ENCODE peak calls at places on chromosomes 5 and 9, in four cellular contexts. One of them, this sample, is unnamed.

GRCh38 chr5:16690243-16690839 is 73.5 kb upstream of the RETREG1 start:
- DNase-seq in SK-N-SH: peak
- DNase-seq in A549: peak
- DNase-seq in GM23338: peak
- DNase-seq in this sample: peak

GRCh38 chr5:69300537-69301203 is 31.9 kb downstream of the CCDC125 start:
- DNase-seq in SK-N-SH: no peak
- DNase-seq in A549: no peak
- DNase-seq in GM23338: no peak
- DNase-seq in this sample: no peak

GRCh38 chr5:175897285-175897684 is 25.9 kb downstream of the CPLX2 start:
- DNase-seq in SK-N-SH: no peak
- DNase-seq in A549: no peak
- DNase-seq in GM23338: no peak
- DNase-seq in this sample: no peak

GRCh38 chr9:116144555-116144954 is 9.0 kb upstream of the PAPPA start:
- DNase-seq in SK-N-SH: no peak
- DNase-seq in A549: no peak
- DNase-seq in GM23338: no peak
- DNase-seq in this sample: no peak

GRCh38 chr5:127281609-127282008 is 9.0 kb upstream of the MEGF10 start:
- DNase-seq in SK-N-SH: no peak
- DNase-seq in A549: no peak
- DNase-seq in GM23338: no peak
- DNase-seq in this sample: no peak

GRCh38 chr5:113271015-113271414 is 163.8 kb downstream of the TSSK1B start:
- DNase-seq in SK-N-SH: no peak
- DNase-seq in A549: no peak
- DNase-seq in GM23338: no peak
- DNase-seq in this sample: no peak

GRCh38 chr5:74605759-74606158 is 34.8 kb downstream of the ENC1 start:
- DNase-seq in SK-N-SH: no peak
- DNase-seq in A549: no peak
- DNase-seq in GM23338: no peak
- DNase-seq in this sample: no peak

GRCh38 chr9:105415344-105415980 is 32.4 kb upstream of the FSD1L start:
- DNase-seq in SK-N-SH: peak
- DNase-seq in A549: peak
- DNase-seq in GM23338: peak
- DNase-seq in this sample: peak

GRCh38 chr5:176521699-176522263 is 15.4 kb downstream of the RNF44 start:
- DNase-seq in SK-N-SH: no peak
- DNase-seq in A549: no peak
- DNase-seq in GM23338: no peak
- DNase-seq in this sample: no peak

GRCh38 chr9:123371228-123371584 is 15.2 kb downstream of the CRB2 start:
- DNase-seq in SK-N-SH: no peak
- DNase-seq in A549: no peak
- DNase-seq in GM23338: no peak
- DNase-seq in this sample: no peak

GRCh38 chr5:108730617-108731340 is 16.9 kb upstream of the FER start:
- DNase-seq in SK-N-SH: no peak
- DNase-seq in A549: no peak
- DNase-seq in GM23338: no peak
- DNase-seq in this sample: no peak

GRCh38 chr5:50595199-50595598 is 71.2 kb upstream of the PARP8 start:
- DNase-seq in SK-N-SH: no peak
- DNase-seq in A549: no peak
- DNase-seq in GM23338: no peak
- DNase-seq in this sample: peak

GRCh38 chr5:139796061-139796806 is 626 bp downstream of the PSD2 start:
- DNase-seq in SK-N-SH: peak
- DNase-seq in A549: no peak
- DNase-seq in GM23338: peak
- DNase-seq in this sample: no peak
- TF ChIP-seq REST in SK-N-SH: no peak
- TF ChIP-seq REST in A549: no peak
- TF ChIP-seq REST in GM23338: no peak
- TF ChIP-seq REST in this sample: no peak

GRCh38 chr9:136399176-136400037 is 563 bp downstream of the SNAPC4 start:
- DNase-seq in SK-N-SH: peak
- DNase-seq in A549: no peak
- DNase-seq in GM23338: peak
- DNase-seq in this sample: no peak
- TF ChIP-seq REST in SK-N-SH: no peak
- TF ChIP-seq REST in A549: no peak
- TF ChIP-seq REST in GM23338: no peak
- TF ChIP-seq REST in this sample: no peak

DNA sequence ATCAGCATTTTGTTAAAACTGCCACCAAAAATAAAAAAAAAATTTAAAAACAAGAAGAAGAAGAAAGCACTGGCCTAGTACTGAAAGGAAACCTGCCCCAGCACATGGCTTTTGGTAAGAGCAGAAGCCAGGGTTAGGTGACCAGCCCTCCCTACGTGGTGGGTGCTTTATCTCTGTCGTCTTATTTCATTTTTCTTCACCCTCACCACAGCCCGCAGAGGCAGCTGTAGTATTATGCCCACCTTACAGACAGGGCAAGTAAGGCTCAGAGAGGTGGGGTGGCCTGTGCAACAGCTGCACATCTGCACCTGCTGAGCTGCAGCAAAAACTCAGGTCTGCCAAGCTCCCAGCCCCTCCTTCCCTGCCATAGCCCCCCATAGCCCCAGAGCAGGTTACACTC is 140.8 kb upstream of the LMX1B start:
- DNase-seq in SK-N-SH: no peak
- DNase-seq in A549: no peak
- DNase-seq in GM23338: no peak
- DNase-seq in this sample: no peak
- TF ChIP-seq REST in SK-N-SH: no peak
- TF ChIP-seq REST in A549: no peak
- TF ChIP-seq REST in GM23338: no peak
- TF ChIP-seq REST in this sample: no peak

DNA sequence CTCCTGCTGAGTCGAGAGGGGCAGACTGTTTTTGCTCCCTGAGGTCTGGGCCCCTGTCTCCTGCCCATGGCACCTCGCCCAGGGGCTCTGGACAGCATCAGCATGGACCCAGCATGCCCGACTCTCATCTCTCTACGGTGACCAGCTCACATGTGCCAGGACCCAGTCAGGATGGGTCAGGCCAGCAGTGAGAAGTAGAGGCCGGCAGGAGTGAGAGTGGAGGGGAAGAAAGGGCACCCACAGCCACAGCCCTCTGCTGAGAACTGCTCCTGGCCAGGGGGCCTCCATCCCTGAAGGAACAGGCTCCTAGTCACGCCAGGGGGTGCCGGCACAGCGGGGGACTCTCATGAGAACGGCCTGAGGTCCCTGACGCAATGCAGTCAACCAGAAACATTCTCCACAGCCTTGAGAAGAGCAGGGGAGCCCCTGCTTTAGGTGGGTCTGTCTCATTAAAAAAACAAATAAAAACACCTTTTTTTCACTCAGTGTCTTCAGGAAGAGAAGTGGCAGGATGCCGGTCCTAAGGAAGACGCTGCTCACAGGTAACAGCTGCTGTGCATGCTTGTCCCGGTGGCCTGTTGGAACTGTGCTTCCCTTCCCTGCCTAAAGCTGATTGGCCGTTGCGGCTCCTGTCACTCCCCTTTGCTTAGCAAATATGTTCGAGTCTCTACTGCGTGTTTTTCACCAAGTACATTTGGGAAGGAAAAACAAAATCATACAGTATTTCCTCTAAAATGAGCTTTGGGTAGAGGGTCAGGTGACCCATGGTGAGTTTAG is 85.7 kb upstream of the FBXW11 start:
- DNase-seq in SK-N-SH: no peak
- DNase-seq in A549: no peak
- DNase-seq in GM23338: no peak
- DNase-seq in this sample: no peak
- TF ChIP-seq REST in SK-N-SH: no peak
- TF ChIP-seq REST in A549: no peak
- TF ChIP-seq REST in GM23338: no peak
- TF ChIP-seq REST in this sample: no peak

DNA sequence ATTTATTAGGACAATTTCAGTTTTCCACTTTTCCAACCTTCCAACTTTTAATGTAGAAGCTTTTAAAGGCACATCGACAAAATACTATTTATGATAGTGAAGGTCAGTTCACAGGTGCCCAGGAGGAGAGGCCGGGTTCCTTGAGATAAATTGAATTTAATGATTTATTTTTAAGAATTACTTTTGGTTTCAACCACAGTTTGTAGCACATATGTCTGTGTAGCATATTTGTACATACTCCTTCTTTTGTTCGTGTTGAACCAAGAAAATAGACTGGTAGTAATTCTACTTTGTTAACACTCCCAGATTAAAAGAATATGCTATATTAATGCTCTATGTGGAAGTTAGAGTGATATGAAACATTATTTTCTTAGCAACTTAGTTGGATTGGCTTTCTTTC is 46.7 kb downstream of the NTRK2 start:
- DNase-seq in SK-N-SH: no peak
- DNase-seq in A549: no peak
- DNase-seq in GM23338: no peak
- DNase-seq in this sample: no peak
- TF ChIP-seq REST in SK-N-SH: no peak
- TF ChIP-seq REST in A549: no peak
- TF ChIP-seq REST in GM23338: no peak
- TF ChIP-seq REST in this sample: no peak

DNA sequence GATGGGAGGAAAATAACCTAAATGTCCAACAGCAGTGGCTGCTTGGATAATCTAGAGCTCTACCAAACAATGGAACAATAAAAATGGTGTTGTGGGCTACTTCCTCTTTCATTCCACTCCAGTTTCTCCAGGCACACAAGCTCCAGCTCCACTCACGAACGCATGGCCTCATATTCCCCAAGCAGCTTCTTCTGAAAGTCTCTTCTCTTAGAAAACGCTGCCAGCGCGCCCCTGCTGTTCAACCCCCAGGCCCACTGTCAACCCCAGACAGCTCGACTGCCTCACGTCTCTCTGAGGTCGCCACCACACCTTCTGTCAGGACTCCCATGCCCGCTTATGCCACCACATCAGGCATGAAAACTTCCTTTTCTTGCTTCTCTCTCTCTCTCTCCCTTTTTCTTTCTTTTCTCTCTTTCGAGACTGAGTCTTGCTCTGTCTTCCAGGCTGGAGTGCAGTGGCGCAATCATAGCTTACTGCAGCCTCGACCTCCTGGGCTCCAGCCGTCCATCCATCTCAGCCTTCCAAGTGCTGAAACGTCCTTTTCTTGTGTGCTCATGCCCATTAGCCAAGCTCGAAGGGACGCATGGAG is 16.2 kb downstream of the OR2V2 start:
- DNase-seq in SK-N-SH: no peak
- DNase-seq in A549: no peak
- DNase-seq in GM23338: peak
- DNase-seq in this sample: no peak
- TF ChIP-seq REST in SK-N-SH: no peak
- TF ChIP-seq REST in A549: no peak
- TF ChIP-seq REST in GM23338: no peak
- TF ChIP-seq REST in this sample: no peak

This sample was measured in Panc1.